ENCODE peak calls at places on chromosomes 6 and 20, in ten cellular contexts. P, X, B, J, S, K, U, Q, O and C are unnamed samples.

GRCh38 chr20:10659651-10660601 is 13.9 kb downstream of the JAG1 start:
- DNase-seq in P (no peak), X (no peak), B (no peak), J (no peak), S (no peak), K (no peak), U (no peak), Q (peak; percentile 67), O (no peak), C (no peak)

GRCh38 chr6:166952122-166952521 is 4.2 kb downstream of the RNASET2 start:
- DNase-seq in P (no peak), X (no peak), B (peak; percentile 36), J (no peak), S (no peak), K (no peak), U (peak; percentile 57), Q (no peak), O (no peak), C (no peak)

GRCh38 chr6:166444446-166444845 is 61.7 kb upstream of the MPC1 start:
- DNase-seq in P (no peak), X (no peak), B (no peak), J (no peak), S (no peak), K (no peak), U (no peak), Q (no peak), O (no peak), C (no peak)

GRCh38 chr6:127966616-127967015 is 65.8 kb upstream of the THEMIS start:
- DNase-seq in P (no peak), X (no peak), B (no peak), J (no peak), S (no peak), K (no peak), U (no peak), Q (no peak), O (peak; percentile 14), C (no peak)

GRCh38 chr6:20717743-20718142 is 183.5 kb downstream of the CDKAL1 start:
- DNase-seq in P (no peak), X (no peak), B (no peak), J (no peak), S (no peak), K (no peak), U (no peak), Q (no peak), O (no peak), C (no peak)

GRCh38 chr6:94341173-94341572 is 921.8 kb upstream of the EPHA7 start:
- DNase-seq in P (peak; percentile 21), X (no peak), B (no peak), J (no peak), S (no peak), K (no peak), U (no peak), Q (peak; percentile 11), O (no peak), C (no peak)

GRCh38 chr20:63635431-63636141 is 8.7 kb upstream of the GMEB2 start:
- DNase-seq in P (no peak), X (no peak), B (peak; percentile 91), J (no peak), S (no peak), K (peak; percentile 74), U (peak; percentile 76), Q (no peak), O (no peak), C (no peak)

GRCh38 chr6:157411368-157411767 is 30.4 kb downstream of the ZDHHC14 start:
- DNase-seq in P (no peak), X (no peak), B (no peak), J (no peak), S (no peak), K (no peak), U (no peak), Q (no peak), O (no peak), C (no peak)

GRCh38 chr20:37220796-37221195 is 40.8 kb downstream of the GHRH start:
- DNase-seq in P (no peak), X (no peak), B (no peak), J (peak; percentile 35), S (no peak), K (no peak), U (no peak), Q (no peak), O (no peak), C (no peak)

GRCh38 chr6:150238294-150238693 is 95.5 kb downstream of the PPP1R14C start:
- DNase-seq in P (no peak), X (peak; percentile 27), B (no peak), J (peak; percentile 27), S (no peak), K (no peak), U (no peak), Q (peak; percentile 19), O (no peak), C (no peak)

GRCh38 chr6:158153576-158153975 is 14.5 kb downstream of the SERAC1 start:
- DNase-seq in P (no peak), X (no peak), B (no peak), J (no peak), S (no peak), K (no peak), U (no peak), Q (peak; percentile 19), O (no peak), C (no peak)

GRCh38 chr6:112429226-112429625 is 82.1 kb downstream of the RFPL4B start:
- DNase-seq in P (no peak), X (no peak), B (no peak), J (peak; percentile 45), S (no peak), K (no peak), U (no peak), Q (peak; percentile 13), O (peak; percentile 38), C (no peak)

GRCh38 chr20:34541264-34541901 is 17.1 kb upstream of the MAP1LC3A start:
- DNase-seq in P (no peak), X (no peak), B (no peak), J (no peak), S (no peak), K (no peak), U (peak; percentile 32), Q (no peak), O (no peak), C (no peak)

GRCh38 chr6:10398439-10399218 is 16.2 kb downstream of the TFAP2A start:
- DNase-seq in P (no peak), X (no peak), B (no peak), J (no peak), S (no peak), K (no peak), U (no peak), Q (peak; percentile 40), O (no peak), C (no peak)

GRCh38 chr6:90859612-90860011 is 272.7 kb upstream of the MAP3K7 start:
- DNase-seq in P (peak; percentile 19), X (no peak), B (no peak), J (no peak), S (no peak), K (no peak), U (no peak), Q (no peak), O (no peak), C (no peak)

GRCh38 chr20:11443382-11444119 is 474.1 kb upstream of the BTBD3 start:
- DNase-seq in P (peak; percentile 36), X (no peak), B (no peak), J (no peak), S (no peak), K (no peak), U (no peak), Q (no peak), O (no peak), C (no peak)

GRCh38 chr6:94511502-94512088 is 1065.7 kb upstream of the MANEA start:
- DNase-seq in P (no peak), X (no peak), B (no peak), J (no peak), S (no peak), K (no peak), U (no peak), Q (no peak), O (no peak), C (no peak)

GRCh38 chr6:85644374-85644762 is 1.7 kb upstream of the SYNCRIP start:
- DNase-seq in P (no peak), X (no peak), B (no peak), J (no peak), S (no peak), K (no peak), U (no peak), Q (no peak), O (no peak), C (no peak)

GRCh38 chr20:44684047-44684965 is 30.9 kb upstream of the CCN5 start:
- DNase-seq in P (no peak), X (no peak), B (no peak), J (no peak), S (no peak), K (no peak), U (no peak), Q (no peak), O (no peak), C (no peak)

GRCh38 chr6:131255911-131256310 is 120.6 kb downstream of the AKAP7 start:
- DNase-seq in P (no peak), X (no peak), B (no peak), J (no peak), S (peak; percentile 16), K (no peak), U (no peak), Q (no peak), O (peak; percentile 2), C (no peak)

GRCh38 chr6:137749595-137750215 is 117.4 kb upstream of the TNFAIP3 start:
- DNase-seq in P (no peak), X (no peak), B (no peak), J (peak; percentile 76), S (no peak), K (no peak), U (no peak), Q (no peak), O (no peak), C (no peak)

GRCh38 chr20:15763344-15763743 is 809.9 kb downstream of the KIF16B start:
- DNase-seq in P (no peak), X (no peak), B (no peak), J (no peak), S (no peak), K (no peak), U (no peak), Q (no peak), O (peak; percentile 4), C (no peak)

GRCh38 chr6:5337573-5337972 is 76.3 kb downstream of the FARS2 start:
- DNase-seq in P (no peak), X (no peak), B (no peak), J (peak; percentile 53), S (peak; percentile 91), K (no peak), U (no peak), Q (no peak), O (peak; percentile 24), C (no peak)

GRCh38 chr20:57361517-57361916 is 10.5 kb downstream of the RAE1 start:
- DNase-seq in P (no peak), X (no peak), B (no peak), J (peak; percentile 76), S (peak; percentile 60), K (no peak), U (no peak), Q (no peak), O (peak; percentile 77), C (no peak)

GRCh38 chr6:141451508-141452353 is 681.0 kb upstream of the GJE1 start:
- DNase-seq in P (peak; percentile 17), X (no peak), B (no peak), J (peak; percentile 62), S (no peak), K (no peak), U (no peak), Q (no peak), O (peak; percentile 38), C (no peak)

GRCh38 chr6:104956663-104957294 is at the start of gene LIN28B:
- DNase-seq in P (no peak), X (no peak), B (no peak), J (no peak), S (no peak), K (no peak), U (no peak), Q (peak; percentile 66), O (no peak), C (no peak)

GRCh38 chr20:56956536-56956935 is 309.9 kb downstream of the BMP7 start:
- DNase-seq in P (no peak), X (no peak), B (no peak), J (no peak), S (no peak), K (no peak), U (no peak), Q (no peak), O (no peak), C (no peak)

GRCh38 chr6:166494101-166494441 is 92.4 kb downstream of the RAMACL start:
- DNase-seq in P (no peak), X (no peak), B (no peak), J (no peak), S (no peak), K (no peak), U (no peak), Q (no peak), O (no peak), C (no peak)